ENCODE peak calls at places on chromosome X, in four cellular contexts. T, J, P and G are unnamed samples.

GRCh38 chrX:123424546-123424945 is 240.5 kb downstream of the GRIA3 start:
- DNase-seq in T (no peak), J (no peak), P (no peak), G (no peak)

GRCh38 chrX:114272096-114272686 is 311.7 kb upstream of the HTR2C start:
- DNase-seq in T (no peak), J (no peak), P (no peak), G (no peak)

GRCh38 chrX:35339796-35340195 is 397.2 kb downstream of the FAM47B start:
- DNase-seq in T (no peak), J (no peak), P (no peak), G (no peak)

GRCh38 chrX:17488036-17488435 is 113.0 kb downstream of the NHS start:
- DNase-seq in T (no peak), J (no peak), P (no peak), G (no peak)

GRCh38 chrX:102672876-102673275 is 21.6 kb downstream of the GPRASP1 start:
- DNase-seq in T (no peak), J (no peak), P (no peak), G (no peak)

GRCh38 chrX:41478397-41478911 is 31.3 kb downstream of the NYX start:
- DNase-seq in T (no peak), J (no peak), P (no peak), G (no peak)

GRCh38 chrX:45070116-45071007 is 130.3 kb downstream of the DIPK2B start:
- DNase-seq in T (no peak), J (no peak), P (no peak), G (no peak)

GRCh38 chrX:124256209-124256608 is 76.3 kb upstream of the TEX13D start:
- DNase-seq in T (no peak), J (no peak), P (no peak), G (no peak)

GRCh38 chrX:79259073-79259689 is 108.0 kb downstream of the ITM2A start:
- DNase-seq in T (no peak), J (no peak), P (peak; percentile 0), G (no peak)

GRCh38 chrX:136850441-136851175 is 29.9 kb downstream of the RBMX start:
- DNase-seq in T (no peak), J (no peak), P (peak; percentile 0), G (no peak)

GRCh38 chrX:154097003-154097596 is 417 bp downstream of the MECP2 start:
- DNase-seq in T (peak; percentile 88), J (peak; percentile 78), P (no peak), G (peak; percentile 22)

GRCh38 chrX:123851010-123851409 is 8.8 kb upstream of the XIAP start:
- DNase-seq in T (no peak), J (no peak), P (no peak), G (no peak)

GRCh38 chrX:47743504-47743903 is 84.5 kb upstream of the UXT start:
- DNase-seq in T (no peak), J (no peak), P (no peak), G (no peak)

GRCh38 chrX:39677987-39678840 is 419.5 kb downstream of the BCOR start:
- DNase-seq in T (no peak), J (no peak), P (no peak), G (no peak)

GRCh38 chrX:24485323-24485722 is 20.2 kb downstream of the PDK3 start:
- DNase-seq in T (no peak), J (no peak), P (no peak), G (no peak)

GRCh38 chrX:66815227-66815626 is 176.3 kb upstream of the EDA2R start:
- DNase-seq in T (no peak), J (no peak), P (no peak), G (no peak)

GRCh38 chrX:135416546-135416945 is 5.2 kb upstream of the SMIM10L2A start:
- DNase-seq in T (no peak), J (no peak), P (no peak), G (no peak)

GRCh38 chrX:37896491-37896890 is 49.1 kb upstream of the DYNLT3 start:
- DNase-seq in T (no peak), J (no peak), P (no peak), G (no peak)

GRCh38 chrX:506341-506740 is 119.6 kb upstream of the PPP2R3B start:
- DNase-seq in T (no peak), J (no peak), P (no peak), G (no peak)

GRCh38 chrX:130171446-130172126 is at the start of gene RAB33A:
- DNase-seq in T (no peak), J (peak; percentile 26), P (no peak), G (no peak)

GRCh38 chrX:46687619-46688018 is 71.3 kb downstream of the SLC9A7 start:
- DNase-seq in T (no peak), J (no peak), P (no peak), G (no peak)

GRCh38 chrX:69222103-69223090 is 57.1 kb upstream of the PJA1 start:
- DNase-seq in T (peak; percentile 74), J (peak; percentile 25), P (no peak), G (no peak)

GRCh38 chrX:34656467-34656841 is 631 bp downstream of the TMEM47 start:
- DNase-seq in T (no peak), J (no peak), P (no peak), G (no peak)

GRCh38 chrX:118839334-118839958 is 15.8 kb downstream of the ZCCHC12 start:
- DNase-seq in T (peak; percentile 88), J (peak; percentile 50), P (no peak), G (no peak)

GRCh38 chrX:47145408-47146120 is 543 bp downstream of the RBM10 start:
- DNase-seq in T (no peak), J (peak; percentile 20), P (no peak), G (no peak)

GRCh38 chrX:144916785-144917184 is 330.5 kb upstream of the SPANXN1 start:
- DNase-seq in T (no peak), J (no peak), P (no peak), G (no peak)

GRCh38 chrX:24879679-24880078 is 136.1 kb downstream of the ARX start:
- DNase-seq in T (no peak), J (no peak), P (no peak), G (no peak)